ENCODE peak calls at places on chromosomes 2 and 18, in five cellular contexts. I is C1 segment of cervical spinal cord; C is stimulated activated CD4-positive, alpha-beta T cell treated with anti-CD3 and anti-CD28 coated beads, TNF-alpha, amount 100 ng/mL, for 48 hours; L is D341Med; F is fibroblast of the aortic adventitia. B is an unnamed sample.

GRCh38 chr18:60385693-60386092 is 13.1 kb upstream of the MC4R start:
- DNase-seq in I (no peak), C (no peak), L (no peak), F (no peak), B (no peak)

GRCh38 chr2:23502096-23502495 is 117.1 kb downstream of the KLHL29 start:
- DNase-seq in I (peak; percentile 16), C (no peak), L (no peak), F (no peak), B (no peak)

GRCh38 chr18:50038448-50038847 is 156.5 kb downstream of the MYO5B start:
- DNase-seq in I (no peak), C (no peak), L (no peak), F (peak; percentile 3), B (no peak)

GRCh38 chr2:205407984-205408383 is 274.3 kb upstream of the NRP2 start:
- DNase-seq in I (no peak), C (no peak), L (no peak), F (peak; percentile 95), B (no peak)

GRCh38 chr2:209958016-209958415 is 44.4 kb upstream of the RPE start:
- DNase-seq in I (no peak), C (no peak), L (no peak), F (no peak), B (no peak)

GRCh38 chr18:8538935-8539334 is 70.3 kb upstream of the RAB12 start:
- DNase-seq in I (no peak), C (no peak), L (no peak), F (no peak), B (no peak)

GRCh38 chr18:77105021-77105420 is 27.6 kb downstream of the MBP start:
- DNase-seq in I (no peak), C (no peak), L (no peak), F (peak; percentile 43), B (no peak)

GRCh38 chr2:30403592-30404353 is 43.3 kb upstream of the LCLAT1 start:
- DNase-seq in I (no peak), C (no peak), L (no peak), F (no peak), B (no peak)

GRCh38 chr2:46545015-46545839 is 65.9 kb downstream of the TMEM247 start:
- DNase-seq in I (no peak), C (no peak), L (no peak), F (no peak), B (no peak)

GRCh38 chr2:84946204-84947009 is 24.6 kb upstream of the KCMF1 start:
- DNase-seq in I (no peak), C (peak; percentile 78), L (no peak), F (peak; percentile 67), B (no peak)

GRCh38 chr2:43293744-43294695 is 67.6 kb upstream of the ZFP36L2 start:
- DNase-seq in I (no peak), C (peak; percentile 22), L (no peak), F (peak; percentile 99), B (no peak)

GRCh38 chr2:98454500-98455235 is 10.0 kb downstream of the INPP4A start:
- DNase-seq in I (no peak), C (no peak), L (no peak), F (no peak), B (no peak)

GRCh38 chr2:124888431-124888830 is 863.3 kb downstream of the CNTNAP5 start:
- DNase-seq in I (no peak), C (no peak), L (no peak), F (no peak), B (no peak)

GRCh38 chr2:212157011-212157410 is 381.6 kb downstream of the ERBB4 start:
- DNase-seq in I (no peak), C (no peak), L (no peak), F (peak; percentile 45), B (no peak)

GRCh38 chr18:79485788-79486355 is 90.1 kb downstream of the NFATC1 start:
- DNase-seq in I (no peak), C (no peak), L (no peak), F (peak; percentile 95), B (no peak)

GRCh38 chr2:16038586-16038985 is 98.2 kb downstream of the MYCN start:
- DNase-seq in I (no peak), C (no peak), L (no peak), F (no peak), B (no peak)

GRCh38 chr2:235723371-235723770 is 229.5 kb downstream of the AGAP1 start:
- DNase-seq in I (no peak), C (no peak), L (no peak), F (no peak), B (no peak)

GRCh38 chr2:234579231-234579962 is 82.5 kb upstream of the ARL4C start:
- DNase-seq in I (no peak), C (no peak), L (no peak), F (no peak), B (no peak)

GRCh38 chr2:20181761-20182160 is 43.2 kb downstream of the SDC1 start:
- DNase-seq in I (no peak), C (no peak), L (no peak), F (no peak), B (no peak)

GRCh38 chr2:62383843-62384242 is 122.2 kb downstream of the TMEM17 start:
- DNase-seq in I (no peak), C (no peak), L (no peak), F (no peak), B (no peak)

B was measured in type B pancreatic cell.